ENCODE peak calls at places on chromosomes 11 and 22, in six cellular contexts. Q is neural crest cell; E is NCI-H1417 treated with DMSO at 0.1 percent for 48 hours; P is activated naive CD4-positive, alpha-beta T cell; T is astrocyte of the spinal cord; O is Calu3. C is an unnamed sample.

GRCh38 chr22:21646608-21647590 is 4.8 kb downstream of the SDF2L1 start:
- DNase-seq in Q (peak), E (peak), P (no peak), T (peak), O (peak), C (no peak)

GRCh38 chr22:36308880-36309279 is 55.9 kb downstream of the APOL1 start:
- DNase-seq in Q (no peak), E (no peak), P (no peak), T (no peak), O (no peak), C (no peak)

GRCh38 chr11:3126207-3126865 is 38.8 kb downstream of the OSBPL5 start:
- DNase-seq in Q (no peak), E (no peak), P (no peak), T (no peak), O (no peak), C (no peak)

GRCh38 chr11:123195182-123196059 is at the start of gene CLMP:
- DNase-seq in Q (no peak), E (no peak), P (no peak), T (peak), O (no peak), C (no peak)

GRCh38 chr11:27013741-27014415 is 20.0 kb downstream of the FIBIN start:
- DNase-seq in Q (no peak), E (no peak), P (no peak), T (peak), O (no peak), C (no peak)

GRCh38 chr11:119432484-119433368 is 9.8 kb upstream of the THY1 start:
- DNase-seq in Q (no peak), E (no peak), P (no peak), T (peak), O (no peak), C (no peak)

GRCh38 chr22:26213826-26214225 is 44.6 kb downstream of the SEZ6L start:
- DNase-seq in Q (no peak), E (no peak), P (no peak), T (no peak), O (no peak), C (no peak)

GRCh38 chr22:50488006-50488677 is 1.5 kb downstream of the MIOX start:
- DNase-seq in Q (no peak), E (no peak), P (no peak), T (no peak), O (no peak), C (no peak)

GRCh38 chr11:117045956-117046355 is 52.3 kb downstream of the SIK3 start:
- DNase-seq in Q (no peak), E (no peak), P (no peak), T (no peak), O (no peak), C (no peak)

GRCh38 chr22:23123804-23124254 is 18.0 kb downstream of the RSPH14 start:
- DNase-seq in Q (no peak), E (no peak), P (no peak), T (no peak), O (no peak), C (no peak)

GRCh38 chr11:115304774-115305472 is 199.3 kb downstream of the CADM1 start:
- DNase-seq in Q (no peak), E (no peak), P (no peak), T (no peak), O (no peak), C (no peak)

GRCh38 chr22:44884968-44885805 is 124.6 kb downstream of the PHF21B start:
- DNase-seq in Q (no peak), E (no peak), P (no peak), T (no peak), O (peak), C (no peak)

GRCh38 chr11:124717421-124717785 is 22.3 kb upstream of the NRGN start:
- DNase-seq in Q (no peak), E (no peak), P (no peak), T (no peak), O (no peak), C (no peak)

GRCh38 chr22:21937821-21938070 is 14.9 kb downstream of the PPM1F start:
- DNase-seq in Q (no peak), E (no peak), P (no peak), T (no peak), O (no peak), C (no peak)

GRCh38 chr11:110303414-110303826 is 7.0 kb upstream of the RDX start:
- DNase-seq in Q (no peak), E (no peak), P (no peak), T (no peak), O (no peak), C (no peak)

GRCh38 chr22:47145883-47146282 is 383.4 kb downstream of the TBC1D22A start:
- DNase-seq in Q (no peak), E (no peak), P (no peak), T (no peak), O (no peak), C (no peak)

GRCh38 chr22:28810839-28811491 is 10.6 kb upstream of the XBP1 start:
- DNase-seq in Q (no peak), E (no peak), P (no peak), T (no peak), O (no peak), C (no peak)

GRCh38 chr11:73308963-73309960 is 1.2 kb downstream of the ARHGEF17 start:
- DNase-seq in Q (peak), E (no peak), P (no peak), T (peak), O (peak), C (peak)

GRCh38 chr22:32837142-32837541 is 35.6 kb downstream of the TIMP3 start:
- DNase-seq in Q (no peak), E (no peak), P (no peak), T (no peak), O (no peak), C (no peak)

GRCh38 chr22:41361716-41362310 is 19.9 kb upstream of the TEF start:
- DNase-seq in Q (no peak), E (no peak), P (no peak), T (peak), O (no peak), C (no peak)

GRCh38 chr11:89491141-89491690 is at the start of gene NOX4:
- DNase-seq in Q (peak), E (no peak), P (no peak), T (peak), O (no peak), C (no peak)

GRCh38 chr11:2432171-2432621 is 12.1 kb downstream of the TRPM5 start:
- DNase-seq in Q (no peak), E (no peak), P (no peak), T (no peak), O (no peak), C (no peak)

GRCh38 chr11:17333799-17334586 is 17.6 kb upstream of the NCR3LG1 start:
- DNase-seq in Q (no peak), E (no peak), P (no peak), T (no peak), O (no peak), C (no peak)

GRCh38 chr11:69244286-69244685 is 49.7 kb upstream of the MYEOV start:
- DNase-seq in Q (no peak), E (no peak), P (no peak), T (no peak), O (no peak), C (no peak)

GRCh38 chr11:100383357-100383865 is 303.7 kb upstream of the ARHGAP42 start:
- DNase-seq in Q (no peak), E (no peak), P (no peak), T (no peak), O (no peak), C (no peak)

GRCh38 chr11:75271730-75272129 is 31.2 kb downstream of the TPBGL start:
- DNase-seq in Q (no peak), E (no peak), P (no peak), T (no peak), O (no peak), C (no peak)

GRCh38 chr11:40215605-40216004 is 1243.8 kb downstream of the LRRC4C start:
- DNase-seq in Q (no peak), E (no peak), P (no peak), T (no peak), O (no peak), C (no peak)

GRCh38 chr11:92413757-92414513 is 189.3 kb downstream of the FAT3 start:
- DNase-seq in Q (no peak), E (no peak), P (no peak), T (no peak), O (no peak), C (no peak)

GRCh38 chr11:6443269-6444003 is 2.6 kb upstream of the HPX start:
- DNase-seq in Q (peak), E (no peak), P (no peak), T (peak), O (peak), C (no peak)

GRCh38 chr22:45562537-45563361 is 60.1 kb downstream of the FBLN1 start:
- DNase-seq in Q (no peak), E (no peak), P (no peak), T (no peak), O (no peak), C (no peak)

GRCh38 chr11:75938543-75938942 is 123.5 kb downstream of the UVRAG start:
- DNase-seq in Q (no peak), E (no peak), P (no peak), T (peak), O (no peak), C (no peak)

GRCh38 chr11:125463590-125464265 is 32.3 kb downstream of the FEZ1 start:
- DNase-seq in Q (no peak), E (no peak), P (no peak), T (no peak), O (no peak), C (no peak)

GRCh38 chr11:86442420-86442819 is 67.7 kb downstream of the CCDC81 start:
- DNase-seq in Q (no peak), E (no peak), P (no peak), T (no peak), O (no peak), C (no peak)

GRCh38 chr22:43090130-43090789 is 1.1 kb upstream of the TTLL1 start:
- DNase-seq in Q (no peak), E (no peak), P (no peak), T (peak), O (peak), C (peak)

GRCh38 chr22:23187201-23187600 is 6.9 kb downstream of the BCR start:
- DNase-seq in Q (no peak), E (no peak), P (no peak), T (no peak), O (no peak), C (no peak)

GRCh38 chr11:92550411-92550810 is 325.8 kb downstream of the FAT3 start:
- DNase-seq in Q (no peak), E (peak), P (no peak), T (no peak), O (no peak), C (no peak)

C was measured in GOT3.